ENCODE peak calls at places on chromosomes 12 and 14, in eight cellular contexts. One of them, this sample, is unnamed.

GRCh38 chr14:56189306-56189705 is 71.1 kb downstream of the PELI2 start:
- DNase-seq in mammary epithelial cell: peak; percentile 81
- DNase-seq in A549: peak; percentile 61
- DNase-seq in CD4-positive, alpha-beta T cell: no peak
- DNase-seq in GOT3: no peak
- DNase-seq in nephron progenitor cell: no peak
- DNase-seq in sciatic nerve: no peak
- DNase-seq in stimulated activated CD4-positive, alpha-beta T cell treated with anti-CD3 and anti-CD28 coated beads, TNF-alpha, amount 100 ng/mL, for 24 hours: no peak
- DNase-seq in this sample: peak; percentile 79

GRCh38 chr14:105467249-105467941 is 7.2 kb upstream of the CRIP2 start:
- DNase-seq in CD4-positive, alpha-beta T cell: no peak
- DNase-seq in A549: no peak
- DNase-seq in sciatic nerve: no peak
- DNase-seq in mammary epithelial cell: no peak
- DNase-seq in GOT3: no peak
- DNase-seq in stimulated activated CD4-positive, alpha-beta T cell treated with anti-CD3 and anti-CD28 coated beads, TNF-alpha, amount 100 ng/mL, for 24 hours: no peak
- DNase-seq in nephron progenitor cell: no peak
- DNase-seq in this sample: no peak

GRCh38 chr14:92546347-92547053 is 32.9 kb downstream of the RIN3 start:
- DNase-seq in stimulated activated CD4-positive, alpha-beta T cell treated with anti-CD3 and anti-CD28 coated beads, TNF-alpha, amount 100 ng/mL, for 24 hours: no peak
- DNase-seq in mammary epithelial cell: no peak
- DNase-seq in sciatic nerve: no peak
- DNase-seq in CD4-positive, alpha-beta T cell: no peak
- DNase-seq in A549: peak; percentile 79
- DNase-seq in nephron progenitor cell: no peak
- DNase-seq in GOT3: no peak
- DNase-seq in this sample: no peak

GRCh38 chr14:63224196-63224595 is 20.0 kb downstream of the RHOJ start:
- DNase-seq in sciatic nerve: no peak
- DNase-seq in GOT3: no peak
- DNase-seq in mammary epithelial cell: no peak
- DNase-seq in nephron progenitor cell: no peak
- DNase-seq in A549: no peak
- DNase-seq in CD4-positive, alpha-beta T cell: no peak
- DNase-seq in stimulated activated CD4-positive, alpha-beta T cell treated with anti-CD3 and anti-CD28 coated beads, TNF-alpha, amount 100 ng/mL, for 24 hours: no peak
- DNase-seq in this sample: peak; percentile 90

GRCh38 chr12:7160183-7160582 is 29.3 kb upstream of the PEX5 start:
- DNase-seq in mammary epithelial cell: no peak
- DNase-seq in CD4-positive, alpha-beta T cell: no peak
- DNase-seq in sciatic nerve: no peak
- DNase-seq in nephron progenitor cell: no peak
- DNase-seq in GOT3: no peak
- DNase-seq in A549: no peak
- DNase-seq in stimulated activated CD4-positive, alpha-beta T cell treated with anti-CD3 and anti-CD28 coated beads, TNF-alpha, amount 100 ng/mL, for 24 hours: no peak
- DNase-seq in this sample: no peak

GRCh38 chr12:74816398-74817175 is 279.0 kb downstream of the ATXN7L3B start:
- DNase-seq in CD4-positive, alpha-beta T cell: no peak
- DNase-seq in nephron progenitor cell: no peak
- DNase-seq in sciatic nerve: no peak
- DNase-seq in stimulated activated CD4-positive, alpha-beta T cell treated with anti-CD3 and anti-CD28 coated beads, TNF-alpha, amount 100 ng/mL, for 24 hours: no peak
- DNase-seq in A549: peak; percentile 18
- DNase-seq in GOT3: no peak
- DNase-seq in mammary epithelial cell: no peak
- DNase-seq in this sample: no peak

GRCh38 chr14:103898711-103899110 is 29.5 kb upstream of the TDRD9 start:
- DNase-seq in CD4-positive, alpha-beta T cell: no peak
- DNase-seq in GOT3: no peak
- DNase-seq in A549: no peak
- DNase-seq in sciatic nerve: no peak
- DNase-seq in mammary epithelial cell: no peak
- DNase-seq in nephron progenitor cell: no peak
- DNase-seq in stimulated activated CD4-positive, alpha-beta T cell treated with anti-CD3 and anti-CD28 coated beads, TNF-alpha, amount 100 ng/mL, for 24 hours: no peak
- DNase-seq in this sample: no peak

GRCh38 chr14:102655154-102655553 is 62.7 kb downstream of the RCOR1 start:
- DNase-seq in mammary epithelial cell: peak; percentile 52
- DNase-seq in GOT3: no peak
- DNase-seq in nephron progenitor cell: no peak
- DNase-seq in A549: peak; percentile 51
- DNase-seq in stimulated activated CD4-positive, alpha-beta T cell treated with anti-CD3 and anti-CD28 coated beads, TNF-alpha, amount 100 ng/mL, for 24 hours: no peak
- DNase-seq in sciatic nerve: no peak
- DNase-seq in CD4-positive, alpha-beta T cell: no peak
- DNase-seq in this sample: peak; percentile 72

GRCh38 chr14:65821224-65821753 is 408.8 kb downstream of the FUT8 start:
- DNase-seq in stimulated activated CD4-positive, alpha-beta T cell treated with anti-CD3 and anti-CD28 coated beads, TNF-alpha, amount 100 ng/mL, for 24 hours: no peak
- DNase-seq in mammary epithelial cell: no peak
- DNase-seq in sciatic nerve: no peak
- DNase-seq in GOT3: no peak
- DNase-seq in nephron progenitor cell: no peak
- DNase-seq in A549: no peak
- DNase-seq in CD4-positive, alpha-beta T cell: no peak
- DNase-seq in this sample: no peak

GRCh38 chr14:51185754-51186153 is 54.3 kb upstream of the TMX1 start:
- DNase-seq in nephron progenitor cell: no peak
- DNase-seq in GOT3: no peak
- DNase-seq in CD4-positive, alpha-beta T cell: no peak
- DNase-seq in mammary epithelial cell: no peak
- DNase-seq in sciatic nerve: no peak
- DNase-seq in stimulated activated CD4-positive, alpha-beta T cell treated with anti-CD3 and anti-CD28 coated beads, TNF-alpha, amount 100 ng/mL, for 24 hours: no peak
- DNase-seq in A549: no peak
- DNase-seq in this sample: no peak

GRCh38 chr14:68471029-68471963 is 321.6 kb downstream of the ZFP36L1 start:
- DNase-seq in stimulated activated CD4-positive, alpha-beta T cell treated with anti-CD3 and anti-CD28 coated beads, TNF-alpha, amount 100 ng/mL, for 24 hours: no peak
- DNase-seq in mammary epithelial cell: no peak
- DNase-seq in nephron progenitor cell: no peak
- DNase-seq in CD4-positive, alpha-beta T cell: no peak
- DNase-seq in sciatic nerve: no peak
- DNase-seq in A549: no peak
- DNase-seq in GOT3: no peak
- DNase-seq in this sample: no peak

GRCh38 chr14:79467837-79468236 is 743.5 kb downstream of the DIO2 start:
- DNase-seq in mammary epithelial cell: no peak
- DNase-seq in nephron progenitor cell: no peak
- DNase-seq in stimulated activated CD4-positive, alpha-beta T cell treated with anti-CD3 and anti-CD28 coated beads, TNF-alpha, amount 100 ng/mL, for 24 hours: no peak
- DNase-seq in A549: no peak
- DNase-seq in sciatic nerve: no peak
- DNase-seq in CD4-positive, alpha-beta T cell: no peak
- DNase-seq in GOT3: no peak
- DNase-seq in this sample: no peak

GRCh38 chr12:38906482-38907170 is 1.2 kb upstream of the CPNE8 start:
- DNase-seq in sciatic nerve: peak; percentile 94
- DNase-seq in CD4-positive, alpha-beta T cell: peak; percentile 49
- DNase-seq in stimulated activated CD4-positive, alpha-beta T cell treated with anti-CD3 and anti-CD28 coated beads, TNF-alpha, amount 100 ng/mL, for 24 hours: peak; percentile 70
- DNase-seq in nephron progenitor cell: peak; percentile 92
- DNase-seq in GOT3: peak; percentile 97
- DNase-seq in mammary epithelial cell: peak; percentile 91
- DNase-seq in A549: peak; percentile 88
- DNase-seq in this sample: peak; percentile 89

GRCh38 chr12:117261267-117261666 is 71.0 kb upstream of the FBXO21 start:
- DNase-seq in mammary epithelial cell: peak; percentile 58
- DNase-seq in stimulated activated CD4-positive, alpha-beta T cell treated with anti-CD3 and anti-CD28 coated beads, TNF-alpha, amount 100 ng/mL, for 24 hours: no peak
- DNase-seq in nephron progenitor cell: no peak
- DNase-seq in A549: peak; percentile 33
- DNase-seq in CD4-positive, alpha-beta T cell: no peak
- DNase-seq in sciatic nerve: no peak
- DNase-seq in GOT3: no peak
- DNase-seq in this sample: peak; percentile 4

GRCh38 chr12:76216585-76217472 is 131.4 kb downstream of the BBS10 start:
- DNase-seq in CD4-positive, alpha-beta T cell: no peak
- DNase-seq in GOT3: no peak
- DNase-seq in nephron progenitor cell: no peak
- DNase-seq in mammary epithelial cell: no peak
- DNase-seq in stimulated activated CD4-positive, alpha-beta T cell treated with anti-CD3 and anti-CD28 coated beads, TNF-alpha, amount 100 ng/mL, for 24 hours: no peak
- DNase-seq in A549: no peak
- DNase-seq in sciatic nerve: no peak
- DNase-seq in this sample: no peak

GRCh38 chr12:124211753-124212152 is 83.1 kb upstream of the RFLNA start:
- DNase-seq in A549: no peak
- DNase-seq in GOT3: no peak
- DNase-seq in CD4-positive, alpha-beta T cell: no peak
- DNase-seq in sciatic nerve: no peak
- DNase-seq in stimulated activated CD4-positive, alpha-beta T cell treated with anti-CD3 and anti-CD28 coated beads, TNF-alpha, amount 100 ng/mL, for 24 hours: no peak
- DNase-seq in mammary epithelial cell: no peak
- DNase-seq in nephron progenitor cell: no peak
- DNase-seq in this sample: no peak

GRCh38 chr14:77653473-77653872 is 37.0 kb upstream of the SPTLC2 start:
- DNase-seq in stimulated activated CD4-positive, alpha-beta T cell treated with anti-CD3 and anti-CD28 coated beads, TNF-alpha, amount 100 ng/mL, for 24 hours: no peak
- DNase-seq in nephron progenitor cell: no peak
- DNase-seq in sciatic nerve: no peak
- DNase-seq in GOT3: no peak
- DNase-seq in CD4-positive, alpha-beta T cell: no peak
- DNase-seq in A549: no peak
- DNase-seq in mammary epithelial cell: no peak
- DNase-seq in this sample: no peak

GRCh38 chr12:5139751-5140150 is 96.1 kb downstream of the KCNA5 start:
- DNase-seq in GOT3: no peak
- DNase-seq in nephron progenitor cell: no peak
- DNase-seq in A549: no peak
- DNase-seq in sciatic nerve: no peak
- DNase-seq in stimulated activated CD4-positive, alpha-beta T cell treated with anti-CD3 and anti-CD28 coated beads, TNF-alpha, amount 100 ng/mL, for 24 hours: no peak
- DNase-seq in mammary epithelial cell: no peak
- DNase-seq in CD4-positive, alpha-beta T cell: no peak
- DNase-seq in this sample: no peak

GRCh38 chr14:34522496-34522895 is 17.0 kb downstream of the EAPP start:
- DNase-seq in sciatic nerve: no peak
- DNase-seq in mammary epithelial cell: no peak
- DNase-seq in CD4-positive, alpha-beta T cell: no peak
- DNase-seq in stimulated activated CD4-positive, alpha-beta T cell treated with anti-CD3 and anti-CD28 coated beads, TNF-alpha, amount 100 ng/mL, for 24 hours: no peak
- DNase-seq in A549: no peak
- DNase-seq in nephron progenitor cell: no peak
- DNase-seq in GOT3: no peak
- DNase-seq in this sample: no peak

This sample was measured in astrocyte of the hippocampus.